ENCODE peak calls at places on chromosomes 16 and 17, in five cellular contexts. R, M, Y, T and J are unnamed samples.

GRCh38 chr17:3954921-3955320 is 9.3 kb downstream of the ATP2A3 start:
- DNase-seq in Y (no peak), M (no peak), T (no peak), R (no peak), J (no peak)

GRCh38 chr17:16917995-16918394 is 53.9 kb downstream of the TNFRSF13B start:
- DNase-seq in T (no peak), Y (no peak), R (no peak), M (no peak), J (no peak)

GRCh38 chr17:76382305-76382802 is 2.1 kb upstream of the SPHK1 start:
- DNase-seq in R (no peak), Y (peak), T (peak), M (peak), J (no peak)

GRCh38 chr17:5950871-5951270 is 119.3 kb upstream of the WSCD1 start:
- DNase-seq in R (no peak), M (no peak), Y (no peak), T (no peak), J (no peak)

GRCh38 chr16:5791011-5791410 is 693.4 kb upstream of the EEF2KMT start:
- DNase-seq in T (no peak), M (no peak), R (no peak), Y (no peak), J (no peak)

GRCh38 chr16:27317320-27317719 is 3.5 kb downstream of the IL4R start:
- DNase-seq in Y (no peak), T (no peak), R (no peak), M (no peak), J (no peak)

GRCh38 chr16:85293899-85294642 is 181.8 kb upstream of the CIBAR2 start:
- DNase-seq in Y (no peak), T (no peak), M (no peak), R (no peak), J (no peak)

GRCh38 chr16:82627811-82628339 is 1.1 kb downstream of the CDH13 start:
- DNase-seq in M (peak), R (no peak), Y (no peak), T (no peak), J (no peak)

GRCh38 chr17:55265434-55266021 is 768 bp downstream of the HLF start:
- DNase-seq in M (peak), R (no peak), Y (no peak), T (peak), J (no peak)

GRCh38 chr16:88017006-88017405 is 65.8 kb downstream of the BANP start:
- DNase-seq in T (no peak), Y (no peak), M (no peak), R (no peak), J (no peak)

GRCh38 chr17:7141824-7142223 is 27.2 kb upstream of the ASGR2 start:
- DNase-seq in R (no peak), Y (no peak), T (no peak), M (no peak), J (no peak)

GRCh38 chr16:15682105-15682570 is 32.1 kb downstream of the NDE1 start:
- DNase-seq in Y (peak), R (peak), T (peak), M (peak), J (no peak)

DNA sequence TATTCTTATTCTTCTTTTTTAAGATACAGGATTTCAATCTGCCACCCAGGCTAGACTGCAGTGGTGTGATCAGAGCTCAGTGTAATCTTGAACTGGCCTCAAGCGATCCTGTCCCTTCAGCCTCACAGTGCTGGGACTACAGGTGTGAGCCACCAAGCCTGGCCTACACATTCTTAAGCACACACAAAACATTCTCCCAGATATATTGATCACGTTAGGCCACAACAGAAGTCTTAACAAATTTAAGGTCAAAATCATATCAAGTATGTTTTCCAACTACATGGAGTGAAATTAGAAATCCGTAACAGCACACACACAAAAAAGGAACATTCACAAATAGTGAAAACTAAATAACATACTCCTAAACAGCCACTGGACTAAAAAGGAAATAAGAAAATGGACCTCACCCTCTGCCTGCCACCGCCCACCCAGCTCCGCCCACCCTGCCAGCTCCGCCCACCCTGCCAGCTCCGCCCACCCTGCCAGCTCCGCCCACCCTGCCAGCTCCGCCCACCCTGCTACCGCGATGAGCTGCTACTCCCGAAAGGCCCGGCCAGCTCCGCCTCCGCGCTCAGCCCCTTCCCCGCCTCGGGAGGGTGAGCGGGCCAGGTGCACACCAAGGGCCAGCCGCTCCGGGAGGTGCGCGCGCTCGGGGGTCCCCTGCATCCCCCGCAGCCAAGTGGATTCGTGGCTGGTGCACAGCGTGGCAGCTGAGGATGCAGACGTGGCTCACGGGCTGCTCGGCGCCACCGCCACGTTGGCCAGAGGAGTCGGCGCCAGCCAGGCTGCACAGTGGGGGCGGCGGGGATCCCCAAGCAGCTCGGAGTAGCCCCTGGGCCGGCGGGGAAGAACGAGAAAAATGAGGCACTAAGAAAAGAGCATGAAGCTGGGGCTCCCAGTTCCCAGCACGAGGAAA is 41.2 kb downstream of the C16orf87 start:
- DNase-seq in Y (peak), R (no peak), T (peak), M (peak), J (no peak)
- TF ChIP-seq POLR2AphosphoS5 in Y (peak), R (no peak), T (peak), M (peak), J (peak)

GRCh38 chr17:81124377-81124776 is 40.9 kb upstream of the PVALEF start:
- DNase-seq in M (no peak), R (no peak), Y (no peak), T (no peak), J (no peak)

GRCh38 chr17:81120149-81120484 is 45.2 kb upstream of the PVALEF start:
- DNase-seq in R (no peak), T (no peak), M (no peak), Y (no peak), J (no peak)

GRCh38 chr17:81120695-81121621 is 44.3 kb upstream of the PVALEF start:
- DNase-seq in Y (no peak), R (no peak), M (no peak), T (no peak), J (no peak)

GRCh38 chr17:81123052-81124048 is 42.0 kb upstream of the PVALEF start:
- DNase-seq in Y (no peak), R (no peak), M (no peak), T (no peak), J (no peak)

GRCh38 chr17:81121841-81122733 is 43.2 kb upstream of the PVALEF start:
- DNase-seq in Y (no peak), T (peak), R (no peak), M (peak), J (no peak)
- TF ChIP-seq EZH2 in Y (no peak), T (peak), R (no peak), M (no peak), J (no peak)

GRCh38 chr16:80976946-80977345 is 29.7 kb downstream of the CMC2 start:
- DNase-seq in Y (no peak), M (no peak), T (no peak), R (no peak), J (no peak)

GRCh38 chr16:80971814-80972213 is 34.9 kb downstream of the CMC2 start:
- DNase-seq in T (no peak), R (no peak), M (no peak), Y (no peak), J (no peak)

GRCh38 chr16:80972611-80973010 is 34.1 kb downstream of the CMC2 start:
- DNase-seq in T (no peak), M (no peak), R (no peak), Y (no peak), J (no peak)

GRCh38 chr16:80974649-80975376 is 31.9 kb downstream of the CMC2 start:
- DNase-seq in T (no peak), M (no peak), R (peak), Y (no peak), J (no peak)

GRCh38 chr16:80973991-80974390 is 32.7 kb downstream of the CMC2 start:
- DNase-seq in R (no peak), T (no peak), Y (no peak), M (no peak), J (no peak)
- TF ChIP-seq POLR2AphosphoS5 in R (no peak), T (no peak), Y (no peak), M (no peak), J (no peak)

GRCh38 chr17:72592242-72592966 is 471.6 kb downstream of the SOX9 start:
- DNase-seq in Y (peak), T (peak), R (peak), M (peak), J (no peak)
- TF ChIP-seq EZH2 in Y (no peak), T (peak), R (no peak), M (peak), J (no peak)

GRCh38 chr16:8950580-8951077 is 13.1 kb downstream of the USP7 start:
- DNase-seq in Y (no peak), T (no peak), M (no peak), R (no peak), J (no peak)

GRCh38 chr16:8949536-8950418 is 13.9 kb downstream of the USP7 start:
- DNase-seq in T (no peak), Y (no peak), R (no peak), M (no peak), J (no peak)

GRCh38 chr16:8953064-8953463 is 10.6 kb downstream of the USP7 start:
- DNase-seq in R (no peak), M (no peak), T (no peak), Y (no peak), J (no peak)

GRCh38 chr16:8951447-8952280 is 12.0 kb downstream of the USP7 start:
- DNase-seq in R (no peak), T (no peak), Y (no peak), M (no peak), J (no peak)

DNA sequence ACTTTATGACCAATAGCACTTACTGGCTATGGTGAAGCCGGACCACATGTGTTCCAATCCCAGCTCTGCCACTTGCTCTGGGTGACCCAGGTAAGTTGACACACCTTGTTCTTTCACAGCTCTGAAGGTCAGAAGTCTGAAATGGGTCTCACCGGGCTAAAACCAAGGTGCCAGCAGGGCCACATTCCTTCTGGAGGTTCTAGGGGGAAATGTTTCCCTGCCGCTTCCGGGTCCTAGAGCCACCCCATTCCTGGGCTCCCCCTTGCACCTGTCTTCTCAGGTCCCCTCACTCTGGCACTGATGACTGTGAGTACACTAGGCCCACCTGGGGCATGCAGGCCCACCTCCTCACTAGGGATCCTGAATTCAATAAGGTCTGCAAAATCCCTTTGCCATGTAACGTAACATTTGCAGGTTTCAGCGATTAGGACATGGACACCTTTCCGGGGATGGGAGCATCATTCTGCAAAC is 11.4 kb downstream of the USP7 start:
- DNase-seq in M (no peak), T (no peak), Y (no peak), R (no peak), J (no peak)
- TF ChIP-seq POLR2AphosphoS5 in M (no peak), T (no peak), Y (no peak), R (no peak), J (no peak)

DNA sequence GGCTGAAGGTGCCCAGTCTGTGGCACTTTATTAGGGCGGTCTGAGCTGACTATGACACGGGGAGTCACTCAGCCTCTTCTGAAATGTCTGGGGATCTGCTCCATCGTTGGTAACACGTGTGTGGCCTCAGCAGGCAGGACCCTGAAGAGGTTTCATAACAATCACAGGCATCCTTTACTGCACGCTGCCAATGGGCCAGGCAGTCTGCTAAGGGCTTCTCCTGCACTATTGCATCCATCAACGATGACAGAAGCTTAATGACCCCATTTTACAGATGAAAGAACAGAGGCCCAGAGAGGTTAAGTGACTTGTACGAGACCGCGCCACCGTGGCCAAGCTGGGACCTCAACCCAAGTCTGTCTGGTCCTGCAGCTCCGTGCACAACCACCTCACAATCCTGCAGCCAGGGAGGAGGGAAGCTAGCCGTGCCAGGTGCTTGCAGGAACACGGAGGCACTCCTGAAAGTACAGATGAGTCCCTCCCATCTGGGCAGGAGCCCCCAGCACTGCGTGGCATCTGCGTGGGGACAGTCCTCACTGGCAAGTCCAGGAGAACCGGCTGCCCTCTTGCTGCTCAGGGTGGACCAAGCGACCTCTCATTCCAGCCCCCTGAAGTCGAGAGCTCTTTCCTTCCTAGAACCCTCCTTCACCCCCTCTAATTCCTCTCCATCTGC is 40.0 kb downstream of the RPH3AL start:
- DNase-seq in Y (no peak), T (no peak), M (no peak), R (no peak), J (no peak)
- TF ChIP-seq EZH2 in Y (no peak), T (no peak), M (no peak), R (no peak), J (no peak)

GRCh38 chr17:59853168-59853918 is 39.4 kb downstream of the TUBD1 start:
- DNase-seq in Y (peak), M (peak), T (no peak), R (no peak), J (no peak)
- TF ChIP-seq POLR2AphosphoS5 in Y (peak), M (no peak), T (no peak), R (no peak), J (no peak)

GRCh38 chr17:81966343-81967243 is 5.6 kb upstream of the NOTUM start:
- DNase-seq in T (peak), Y (peak), R (no peak), M (peak), J (no peak)
- TF ChIP-seq EZH2 in T (no peak), Y (no peak), R (no peak), M (no peak), J (no peak)

GRCh38 chr17:61405686-61406542 is 6.3 kb downstream of the TBX2 start:
- DNase-seq in Y (no peak), R (no peak), M (peak), T (peak), J (no peak)
- TF ChIP-seq POLR2AphosphoS5 in Y (no peak), R (no peak), M (no peak), T (no peak), J (no peak)

GRCh38 chr16:89261691-89262563 is 44.4 kb downstream of the ZNF778 start:
- DNase-seq in Y (peak), T (no peak), R (no peak), M (no peak), J (no peak)

GRCh38 chr16:89253548-89254287 is 36.2 kb downstream of the ZNF778 start:
- DNase-seq in R (no peak), T (no peak), Y (no peak), M (no peak), J (no peak)

GRCh38 chr16:89257757-89258465 is 40.4 kb downstream of the ZNF778 start:
- DNase-seq in T (no peak), M (no peak), Y (no peak), R (no peak), J (no peak)

GRCh38 chr16:89257281-89257731 is 39.8 kb downstream of the ZNF778 start:
- DNase-seq in M (peak), R (no peak), Y (no peak), T (peak), J (no peak)

DNA sequence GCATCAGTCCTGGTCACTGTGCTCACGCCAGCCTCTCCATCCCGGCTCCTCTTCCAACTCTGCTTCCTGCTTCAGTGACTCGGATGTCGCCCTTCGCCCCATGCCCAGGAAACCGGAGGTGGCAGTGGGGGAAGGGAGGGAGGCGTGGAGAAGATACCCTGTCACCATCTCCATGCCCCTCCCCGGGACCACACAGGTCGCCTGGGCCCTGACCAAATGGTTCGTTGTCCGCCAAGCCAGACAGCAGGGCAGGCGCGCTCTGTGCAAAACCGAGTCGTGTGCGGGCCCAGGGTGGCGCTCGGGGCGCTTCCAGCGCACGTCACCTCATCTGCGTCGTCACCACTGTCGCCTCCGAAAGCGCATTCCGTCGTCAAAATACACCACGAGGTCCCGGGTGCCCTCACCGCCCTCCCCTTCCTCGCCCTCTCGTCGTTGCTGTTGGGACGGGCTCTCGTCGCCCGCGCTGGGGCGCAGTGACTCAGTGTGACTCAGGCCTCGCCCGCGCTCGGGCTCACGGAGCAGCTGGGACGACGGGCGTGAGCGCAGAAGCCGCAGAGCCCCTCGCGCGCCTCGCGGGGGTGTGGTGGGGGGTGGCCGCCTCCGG is 39.2 kb downstream of the ZNF778 start:
- DNase-seq in T (peak), Y (no peak), M (peak), R (no peak), J (no peak)
- TF ChIP-seq EZH2 in T (no peak), Y (no peak), M (no peak), R (no peak), J (no peak)